ENCODE peak calls at places on chromosomes 2 and 18, in six cellular contexts. E, H, T, U, J and Z are unnamed samples.

GRCh38 chr2:128313076-128313836 is 5.4 kb downstream of the HS6ST1 start:
- DNase-seq in E (no peak), H (peak), T (no peak), U (no peak), J (peak), Z (peak)

GRCh38 chr2:120735750-120736170 is at the start of gene GLI2:
- DNase-seq in E (peak), H (peak), T (no peak), U (peak), J (peak), Z (no peak)

GRCh38 chr2:111897630-111897923 is 830 bp upstream of the MERTK start:
- DNase-seq in E (no peak), H (no peak), T (no peak), U (no peak), J (no peak), Z (no peak)

GRCh38 chr18:63997041-63997440 is 27.2 kb downstream of the SERPINB8 start:
- DNase-seq in E (no peak), H (no peak), T (no peak), U (no peak), J (no peak), Z (no peak)

GRCh38 chr2:12649602-12650400 is 66.9 kb upstream of the TRIB2 start:
- DNase-seq in E (no peak), H (no peak), T (no peak), U (no peak), J (no peak), Z (no peak)

GRCh38 chr2:172200495-172201085 is 97.9 kb upstream of the DLX2 start:
- DNase-seq in E (no peak), H (peak), T (no peak), U (no peak), J (peak), Z (peak)

GRCh38 chr2:216379955-216380354 is 7.7 kb upstream of the MARCHF4 start:
- DNase-seq in E (no peak), H (no peak), T (no peak), U (no peak), J (no peak), Z (no peak)

GRCh38 chr2:192123847-192124246 is 70.9 kb downstream of the TMEFF2 start:
- DNase-seq in E (no peak), H (no peak), T (no peak), U (no peak), J (no peak), Z (no peak)

GRCh38 chr18:76260941-76261472 is 234.0 kb downstream of the ZNF516 start:
- DNase-seq in E (peak), H (no peak), T (no peak), U (no peak), J (no peak), Z (no peak)

GRCh38 chr2:8024506-8024905 is 657.4 kb upstream of the ID2 start:
- DNase-seq in E (no peak), H (no peak), T (no peak), U (no peak), J (no peak), Z (no peak)

GRCh38 chr2:27765621-27766286 is 5.8 kb upstream of the MRPL33 start:
- DNase-seq in E (peak), H (peak), T (peak), U (peak), J (peak), Z (no peak)

GRCh38 chr2:219499555-219499954 is 864 bp downstream of the GMPPA start:
- DNase-seq in E (no peak), H (no peak), T (no peak), U (no peak), J (no peak), Z (no peak)

GRCh38 chr2:101349893-101350662 is 37.2 kb downstream of the CREG2 start:
- DNase-seq in E (peak), H (no peak), T (no peak), U (no peak), J (no peak), Z (peak)

GRCh38 chr2:124163825-124164224 is 138.7 kb downstream of the CNTNAP5 start:
- DNase-seq in E (no peak), H (no peak), T (no peak), U (no peak), J (no peak), Z (no peak)

GRCh38 chr2:202172439-202173191 is 65.8 kb downstream of the SUMO1 start:
- DNase-seq in E (no peak), H (peak), T (no peak), U (no peak), J (peak), Z (no peak)

GRCh38 chr2:211864328-211864727 is 674.3 kb downstream of the ERBB4 start:
- DNase-seq in E (no peak), H (no peak), T (no peak), U (no peak), J (no peak), Z (no peak)

GRCh38 chr18:12640881-12641200 is 17.1 kb downstream of the SPIRE1 start:
- DNase-seq in E (no peak), H (no peak), T (no peak), U (no peak), J (no peak), Z (no peak)

GRCh38 chr18:28457784-28458183 is 280.9 kb upstream of the CDH2 start:
- DNase-seq in E (no peak), H (no peak), T (no peak), U (no peak), J (no peak), Z (no peak)

GRCh38 chr2:13758412-13758811 is 874.1 kb upstream of the LRATD1 start:
- DNase-seq in E (no peak), H (peak), T (no peak), U (no peak), J (no peak), Z (no peak)

GRCh38 chr2:133986881-133987793 is 266.7 kb upstream of the MGAT5 start:
- DNase-seq in E (no peak), H (no peak), T (no peak), U (no peak), J (no peak), Z (no peak)

GRCh38 chr2:212843409-212844199 is 305.0 kb upstream of the ERBB4 start:
- DNase-seq in E (no peak), H (no peak), T (no peak), U (no peak), J (no peak), Z (no peak)

GRCh38 chr18:79961527-79962291 is 2.7 kb upstream of the HSBP1L1 start:
- DNase-seq in E (no peak), H (no peak), T (no peak), U (no peak), J (no peak), Z (no peak)

GRCh38 chr2:234292205-234292954 is 204.5 kb downstream of the ARL4C start:
- DNase-seq in E (no peak), H (peak), T (peak), U (no peak), J (no peak), Z (peak)

GRCh38 chr2:27303093-27304025 is 4.9 kb downstream of the UCN start:
- DNase-seq in E (no peak), H (peak), T (peak), U (no peak), J (peak), Z (peak)

GRCh38 chr2:161570424-161571050 is 53.7 kb upstream of the SLC4A10 start:
- DNase-seq in E (no peak), H (peak), T (no peak), U (no peak), J (no peak), Z (peak)

GRCh38 chr2:28905533-28905932 is 11.1 kb downstream of the WDR43 start:
- DNase-seq in E (no peak), H (no peak), T (no peak), U (no peak), J (no peak), Z (no peak)

GRCh38 chr2:44104855-44105271 is 63.8 kb upstream of the PPM1B start:
- DNase-seq in E (no peak), H (peak), T (no peak), U (no peak), J (no peak), Z (no peak)

GRCh38 chr18:23498877-23499570 is 4.3 kb upstream of the RMC1 start:
- DNase-seq in E (peak), H (peak), T (peak), U (no peak), J (peak), Z (peak)

GRCh38 chr2:54903736-54904554 is 146.3 kb downstream of the RTN4 start:
- DNase-seq in E (no peak), H (peak), T (no peak), U (peak), J (peak), Z (no peak)

GRCh38 chr2:155547571-155547970 is 785.0 kb downstream of the NR4A2 start:
- DNase-seq in E (no peak), H (no peak), T (no peak), U (no peak), J (no peak), Z (no peak)

GRCh38 chr2:223633656-223634055 is 31.5 kb upstream of the SCG2 start:
- DNase-seq in E (no peak), H (no peak), T (no peak), U (no peak), J (no peak), Z (no peak)

GRCh38 chr2:218876562-218877219 is 4.0 kb upstream of the WNT10A start:
- DNase-seq in E (peak), H (peak), T (peak), U (no peak), J (peak), Z (peak)